ENCODE peak calls at places on chromosomes 3 and 15, in eight cellular contexts. One of them, this sample, is unnamed.

GRCh38 chr15:63482874-63483323 is 21.5 kb upstream of the USP3 start:
- DNase-seq in fibroblast of the aortic adventitia: no peak
- DNase-seq in lower leg skin: no peak
- DNase-seq in endothelial cell: no peak
- DNase-seq in brain microvascular endothelial cell: no peak
- DNase-seq in progenitor cell of endocrine pancreas: no peak
- DNase-seq in RWPE1: peak
- DNase-seq in neural progenitor cell: no peak
- DNase-seq in this sample: no peak

GRCh38 chr3:196222876-196223595 is 6.7 kb downstream of the SLC51A start:
- DNase-seq in fibroblast of the aortic adventitia: no peak
- DNase-seq in lower leg skin: no peak
- DNase-seq in endothelial cell: no peak
- DNase-seq in brain microvascular endothelial cell: no peak
- DNase-seq in progenitor cell of endocrine pancreas: no peak
- DNase-seq in RWPE1: peak
- DNase-seq in neural progenitor cell: no peak
- DNase-seq in this sample: no peak

GRCh38 chr15:59691194-59691805 is 2.2 kb upstream of the BNIP2 start:
- DNase-seq in fibroblast of the aortic adventitia: peak
- DNase-seq in lower leg skin: peak
- DNase-seq in endothelial cell: peak
- DNase-seq in brain microvascular endothelial cell: peak
- DNase-seq in progenitor cell of endocrine pancreas: no peak
- DNase-seq in RWPE1: peak
- DNase-seq in neural progenitor cell: peak
- DNase-seq in this sample: no peak

GRCh38 chr3:190718097-190718496 is 144.4 kb downstream of the GMNC start:
- DNase-seq in fibroblast of the aortic adventitia: no peak
- DNase-seq in lower leg skin: no peak
- DNase-seq in endothelial cell: no peak
- DNase-seq in brain microvascular endothelial cell: no peak
- DNase-seq in progenitor cell of endocrine pancreas: no peak
- DNase-seq in RWPE1: no peak
- DNase-seq in neural progenitor cell: no peak
- DNase-seq in this sample: no peak

GRCh38 chr3:99131876-99132275 is 230.4 kb upstream of the DCBLD2 start:
- DNase-seq in fibroblast of the aortic adventitia: peak
- DNase-seq in lower leg skin: no peak
- DNase-seq in endothelial cell: no peak
- DNase-seq in brain microvascular endothelial cell: no peak
- DNase-seq in progenitor cell of endocrine pancreas: no peak
- DNase-seq in RWPE1: peak
- DNase-seq in neural progenitor cell: no peak
- DNase-seq in this sample: no peak

GRCh38 chr15:30997270-30997669 is 5.8 kb upstream of the MTMR10 start:
- DNase-seq in fibroblast of the aortic adventitia: no peak
- DNase-seq in lower leg skin: no peak
- DNase-seq in endothelial cell: no peak
- DNase-seq in brain microvascular endothelial cell: no peak
- DNase-seq in progenitor cell of endocrine pancreas: no peak
- DNase-seq in RWPE1: peak
- DNase-seq in neural progenitor cell: no peak
- DNase-seq in this sample: no peak

GRCh38 chr3:4939276-4939675 is 40.0 kb upstream of the BHLHE40 start:
- DNase-seq in fibroblast of the aortic adventitia: no peak
- DNase-seq in lower leg skin: no peak
- DNase-seq in endothelial cell: no peak
- DNase-seq in brain microvascular endothelial cell: no peak
- DNase-seq in progenitor cell of endocrine pancreas: no peak
- DNase-seq in RWPE1: no peak
- DNase-seq in neural progenitor cell: no peak
- DNase-seq in this sample: no peak

GRCh38 chr3:50325497-50326181 is 2.4 kb downstream of the TUSC2 start:
- DNase-seq in fibroblast of the aortic adventitia: no peak
- DNase-seq in lower leg skin: no peak
- DNase-seq in endothelial cell: no peak
- DNase-seq in brain microvascular endothelial cell: no peak
- DNase-seq in progenitor cell of endocrine pancreas: no peak
- DNase-seq in RWPE1: no peak
- DNase-seq in neural progenitor cell: no peak
- DNase-seq in this sample: no peak

GRCh38 chr3:27666708-27667107 is 55.4 kb downstream of the EOMES start:
- DNase-seq in fibroblast of the aortic adventitia: peak
- DNase-seq in lower leg skin: peak
- DNase-seq in endothelial cell: peak
- DNase-seq in brain microvascular endothelial cell: peak
- DNase-seq in progenitor cell of endocrine pancreas: no peak
- DNase-seq in RWPE1: no peak
- DNase-seq in neural progenitor cell: peak
- DNase-seq in this sample: no peak

GRCh38 chr3:129305592-129306091 is 27.0 kb downstream of the HMCES start:
- DNase-seq in fibroblast of the aortic adventitia: peak
- DNase-seq in lower leg skin: peak
- DNase-seq in endothelial cell: peak
- DNase-seq in brain microvascular endothelial cell: peak
- DNase-seq in progenitor cell of endocrine pancreas: peak
- DNase-seq in RWPE1: peak
- DNase-seq in neural progenitor cell: peak
- DNase-seq in this sample: peak

GRCh38 chr3:185631508-185632206 is 45.6 kb downstream of the SENP2 start:
- DNase-seq in fibroblast of the aortic adventitia: no peak
- DNase-seq in lower leg skin: no peak
- DNase-seq in endothelial cell: no peak
- DNase-seq in brain microvascular endothelial cell: no peak
- DNase-seq in progenitor cell of endocrine pancreas: no peak
- DNase-seq in RWPE1: no peak
- DNase-seq in neural progenitor cell: no peak
- DNase-seq in this sample: no peak

GRCh38 chr3:148175215-148175614 is 522.5 kb upstream of the AGTR1 start:
- DNase-seq in fibroblast of the aortic adventitia: peak
- DNase-seq in lower leg skin: no peak
- DNase-seq in endothelial cell: no peak
- DNase-seq in brain microvascular endothelial cell: no peak
- DNase-seq in progenitor cell of endocrine pancreas: no peak
- DNase-seq in RWPE1: no peak
- DNase-seq in neural progenitor cell: no peak
- DNase-seq in this sample: no peak

GRCh38 chr3:156445117-156445968 is 109.6 kb downstream of the SSR3 start:
- DNase-seq in fibroblast of the aortic adventitia: peak
- DNase-seq in lower leg skin: no peak
- DNase-seq in endothelial cell: no peak
- DNase-seq in brain microvascular endothelial cell: no peak
- DNase-seq in progenitor cell of endocrine pancreas: no peak
- DNase-seq in RWPE1: no peak
- DNase-seq in neural progenitor cell: no peak
- DNase-seq in this sample: no peak

GRCh38 chr3:14289590-14290453 is 111.2 kb downstream of the LSM3 start:
- DNase-seq in fibroblast of the aortic adventitia: peak
- DNase-seq in lower leg skin: no peak
- DNase-seq in endothelial cell: no peak
- DNase-seq in brain microvascular endothelial cell: peak
- DNase-seq in progenitor cell of endocrine pancreas: no peak
- DNase-seq in RWPE1: no peak
- DNase-seq in neural progenitor cell: no peak
- DNase-seq in this sample: no peak

GRCh38 chr3:68306571-68306970 is 625.8 kb downstream of the TAFA4 start:
- DNase-seq in fibroblast of the aortic adventitia: no peak
- DNase-seq in lower leg skin: no peak
- DNase-seq in endothelial cell: peak
- DNase-seq in brain microvascular endothelial cell: no peak
- DNase-seq in progenitor cell of endocrine pancreas: peak
- DNase-seq in RWPE1: peak
- DNase-seq in neural progenitor cell: peak
- DNase-seq in this sample: no peak

GRCh38 chr3:146550743-146551510 is 6.5 kb upstream of the PLSCR1 start:
- DNase-seq in fibroblast of the aortic adventitia: peak
- DNase-seq in lower leg skin: no peak
- DNase-seq in endothelial cell: no peak
- DNase-seq in brain microvascular endothelial cell: peak
- DNase-seq in progenitor cell of endocrine pancreas: no peak
- DNase-seq in RWPE1: peak
- DNase-seq in neural progenitor cell: no peak
- DNase-seq in this sample: no peak

GRCh38 chr15:88678755-88679154 is 39.9 kb downstream of the ISG20 start:
- DNase-seq in fibroblast of the aortic adventitia: no peak
- DNase-seq in lower leg skin: no peak
- DNase-seq in endothelial cell: no peak
- DNase-seq in brain microvascular endothelial cell: no peak
- DNase-seq in progenitor cell of endocrine pancreas: no peak
- DNase-seq in RWPE1: no peak
- DNase-seq in neural progenitor cell: no peak
- DNase-seq in this sample: no peak

GRCh38 chr3:186318135-186318534 is 43.9 kb downstream of the DGKG start:
- DNase-seq in fibroblast of the aortic adventitia: peak
- DNase-seq in lower leg skin: no peak
- DNase-seq in endothelial cell: no peak
- DNase-seq in brain microvascular endothelial cell: peak
- DNase-seq in progenitor cell of endocrine pancreas: no peak
- DNase-seq in RWPE1: no peak
- DNase-seq in neural progenitor cell: no peak
- DNase-seq in this sample: no peak

GRCh38 chr3:126313166-126313565 is 44.0 kb downstream of the KLF15 start:
- DNase-seq in fibroblast of the aortic adventitia: no peak
- DNase-seq in lower leg skin: no peak
- DNase-seq in endothelial cell: no peak
- DNase-seq in brain microvascular endothelial cell: no peak
- DNase-seq in progenitor cell of endocrine pancreas: no peak
- DNase-seq in RWPE1: no peak
- DNase-seq in neural progenitor cell: no peak
- DNase-seq in this sample: no peak

DNA sequence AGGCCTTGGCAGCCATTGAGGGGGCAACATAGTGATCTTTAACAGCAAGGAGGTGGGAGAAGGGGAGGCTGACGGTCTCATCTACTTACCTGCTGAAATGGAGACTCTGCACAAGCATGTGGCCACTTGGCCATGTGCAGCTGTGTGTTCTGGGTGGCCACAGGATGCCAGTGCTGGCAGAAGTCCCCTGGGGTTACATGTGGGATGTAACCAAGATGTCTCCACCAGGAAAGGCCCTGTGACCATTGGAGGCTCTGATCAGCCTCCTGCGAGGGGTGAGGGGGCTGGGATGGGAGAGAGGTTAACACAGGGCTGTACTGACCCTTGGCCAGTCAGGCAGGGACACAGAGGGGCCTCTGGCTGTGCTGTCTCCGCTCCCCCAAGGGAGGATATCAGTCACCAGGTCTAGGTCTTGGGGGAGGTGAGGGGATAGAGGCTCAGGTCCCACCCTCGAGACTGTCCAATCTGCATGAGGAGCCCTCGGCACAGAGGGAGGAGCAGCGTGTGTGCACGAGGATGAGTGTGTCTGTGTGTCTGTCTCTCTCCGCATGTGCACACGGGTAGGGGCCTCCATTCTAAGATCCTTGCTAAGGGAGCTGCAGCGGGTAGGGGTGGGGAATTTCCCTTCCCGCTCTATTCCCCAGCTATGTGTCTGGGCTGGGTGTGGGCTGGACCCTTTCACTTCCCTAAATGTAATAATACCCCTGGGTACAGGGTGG is 19.5 kb downstream of the PRKCD start:
- DNase-seq in fibroblast of the aortic adventitia: no peak
- DNase-seq in lower leg skin: no peak
- DNase-seq in endothelial cell: no peak
- DNase-seq in brain microvascular endothelial cell: no peak
- DNase-seq in progenitor cell of endocrine pancreas: no peak
- DNase-seq in RWPE1: no peak
- DNase-seq in neural progenitor cell: no peak
- DNase-seq in this sample: peak
- TF ChIP-seq CTCF in fibroblast of the aortic adventitia: no peak
- TF ChIP-seq CTCF in lower leg skin: no peak
- TF ChIP-seq CTCF in endothelial cell: no peak
- TF ChIP-seq CTCF in brain microvascular endothelial cell: no peak
- TF ChIP-seq CTCF in progenitor cell of endocrine pancreas: no peak
- TF ChIP-seq CTCF in RWPE1: no peak
- TF ChIP-seq CTCF in neural progenitor cell: no peak
- TF ChIP-seq CTCF in this sample: no peak

GRCh38 chr3:53230789-53231188 is 25.0 kb downstream of the TKT start:
- DNase-seq in fibroblast of the aortic adventitia: no peak
- DNase-seq in lower leg skin: no peak
- DNase-seq in endothelial cell: no peak
- DNase-seq in brain microvascular endothelial cell: no peak
- DNase-seq in progenitor cell of endocrine pancreas: no peak
- DNase-seq in RWPE1: no peak
- DNase-seq in neural progenitor cell: no peak
- DNase-seq in this sample: no peak

GRCh38 chr3:53231532-53232511 is 24.0 kb downstream of the TKT start:
- DNase-seq in fibroblast of the aortic adventitia: no peak
- DNase-seq in lower leg skin: no peak
- DNase-seq in endothelial cell: no peak
- DNase-seq in brain microvascular endothelial cell: no peak
- DNase-seq in progenitor cell of endocrine pancreas: no peak
- DNase-seq in RWPE1: no peak
- DNase-seq in neural progenitor cell: no peak
- DNase-seq in this sample: no peak

GRCh38 chr3:53229606-53230005 is 26.2 kb downstream of the TKT start:
- DNase-seq in fibroblast of the aortic adventitia: no peak
- DNase-seq in lower leg skin: no peak
- DNase-seq in endothelial cell: no peak
- DNase-seq in brain microvascular endothelial cell: no peak
- DNase-seq in progenitor cell of endocrine pancreas: no peak
- DNase-seq in RWPE1: no peak
- DNase-seq in neural progenitor cell: no peak
- DNase-seq in this sample: no peak

GRCh38 chr3:53229171-53229570 is 26.7 kb downstream of the TKT start:
- DNase-seq in fibroblast of the aortic adventitia: no peak
- DNase-seq in lower leg skin: no peak
- DNase-seq in endothelial cell: no peak
- DNase-seq in brain microvascular endothelial cell: no peak
- DNase-seq in progenitor cell of endocrine pancreas: no peak
- DNase-seq in RWPE1: no peak
- DNase-seq in neural progenitor cell: no peak
- DNase-seq in this sample: no peak

GRCh38 chr3:53230041-53230621 is 25.7 kb downstream of the TKT start:
- DNase-seq in fibroblast of the aortic adventitia: no peak
- DNase-seq in lower leg skin: no peak
- DNase-seq in endothelial cell: no peak
- DNase-seq in brain microvascular endothelial cell: no peak
- DNase-seq in progenitor cell of endocrine pancreas: no peak
- DNase-seq in RWPE1: no peak
- DNase-seq in neural progenitor cell: no peak
- DNase-seq in this sample: no peak
- TF ChIP-seq CTCF in fibroblast of the aortic adventitia: no peak
- TF ChIP-seq CTCF in lower leg skin: no peak
- TF ChIP-seq CTCF in endothelial cell: no peak
- TF ChIP-seq CTCF in brain microvascular endothelial cell: peak
- TF ChIP-seq CTCF in progenitor cell of endocrine pancreas: peak
- TF ChIP-seq CTCF in RWPE1: no peak
- TF ChIP-seq CTCF in neural progenitor cell: peak
- TF ChIP-seq CTCF in this sample: no peak

GRCh38 chr3:113736548-113737089 is 9.4 kb downstream of the NAA50 start:
- DNase-seq in fibroblast of the aortic adventitia: peak
- DNase-seq in lower leg skin: no peak
- DNase-seq in endothelial cell: peak
- DNase-seq in brain microvascular endothelial cell: peak
- DNase-seq in progenitor cell of endocrine pancreas: no peak
- DNase-seq in RWPE1: peak
- DNase-seq in neural progenitor cell: peak
- DNase-seq in this sample: no peak
- TF ChIP-seq CTCF in fibroblast of the aortic adventitia: peak
- TF ChIP-seq CTCF in lower leg skin: no peak
- TF ChIP-seq CTCF in endothelial cell: peak
- TF ChIP-seq CTCF in brain microvascular endothelial cell: peak
- TF ChIP-seq CTCF in progenitor cell of endocrine pancreas: peak
- TF ChIP-seq CTCF in RWPE1: peak
- TF ChIP-seq CTCF in neural progenitor cell: peak
- TF ChIP-seq CTCF in this sample: no peak

GRCh38 chr3:46293035-46293724 is 50.9 kb downstream of the CCR3 start:
- DNase-seq in fibroblast of the aortic adventitia: no peak
- DNase-seq in lower leg skin: no peak
- DNase-seq in endothelial cell: no peak
- DNase-seq in brain microvascular endothelial cell: no peak
- DNase-seq in progenitor cell of endocrine pancreas: no peak
- DNase-seq in RWPE1: no peak
- DNase-seq in neural progenitor cell: peak
- DNase-seq in this sample: no peak
- TF ChIP-seq CTCF in fibroblast of the aortic adventitia: no peak
- TF ChIP-seq CTCF in lower leg skin: no peak
- TF ChIP-seq CTCF in endothelial cell: no peak
- TF ChIP-seq CTCF in brain microvascular endothelial cell: peak
- TF ChIP-seq CTCF in progenitor cell of endocrine pancreas: no peak
- TF ChIP-seq CTCF in RWPE1: no peak
- TF ChIP-seq CTCF in neural progenitor cell: no peak
- TF ChIP-seq CTCF in this sample: no peak